ENCODE peak calls at places on chromosomes 16 and 17, in five cellular contexts. S is GM23248, K is ovary, X is WERI-Rb-1, Y is heart left ventricle. G is an unnamed sample. For H3K9me3 and H3K27me3, the result is how much of the 10 kb centered on the place peaks cover.

GRCh38 chr16:81707411-81708321 is 71.4 kb upstream of the PLCG2 start:
- DNase-seq in S (peak), K (peak), X (no peak), Y (peak), G (no peak)

GRCh38 chr17:77312786-77313599 is 172.2 kb downstream of the SEC14L1 start:
- DNase-seq in S (peak), K (peak), X (no peak), Y (peak), G (peak)

GRCh38 chr17:28944862-28945741 is 6.2 kb downstream of the PHF12 start:
- DNase-seq in S (peak), K (no peak), X (no peak), Y (no peak), G (no peak)

GRCh38 chr17:48578616-48579560 is 738 bp upstream of the HOXB4 start:
- DNase-seq in S (peak), K (no peak), X (no peak), Y (no peak), G (no peak)

GRCh38 chr16:12157510-12158093 is 181.1 kb downstream of the SNX29 start:
- DNase-seq in S (peak), K (no peak), X (no peak), Y (no peak), G (no peak)

GRCh38 chr16:85390511-85391174 is 222.5 kb upstream of the GSE1 start:
- DNase-seq in S (peak), K (peak), X (no peak), Y (peak), G (peak)

GRCh38 chr16:30761427-30761927 is 385 bp downstream of the CFAP119 start:
- DNase-seq in S (peak), K (peak), X (peak), Y (no peak), G (no peak)

GRCh38 chr17:5508855-5509254 is 22.5 kb downstream of the MIS12 start:
- DNase-seq in S (peak), K (no peak), X (peak), Y (no peak), G (no peak)

GRCh38 chr17:67759355-67760171 is 41.8 kb downstream of the NOL11 start:
- DNase-seq in S (peak), K (no peak), X (no peak), Y (peak), G (peak)

GRCh38 chr16:53061701-53062159 is 6.9 kb downstream of the CHD9 start:
- DNase-seq in S (no peak), K (no peak), X (no peak), Y (no peak), G (no peak)

GRCh38 chr17:39146273-39146672 is 5.2 kb downstream of the PLXDC1 start:
- DNase-seq in S (no peak), K (no peak), X (no peak), Y (no peak), G (no peak)

GRCh38 chr16:30896203-30896889 is at the start of gene CTF1:
- DNase-seq in S (peak), K (peak), X (no peak), Y (peak), G (peak)

GRCh38 chr17:28053044-28053670 is 10.7 kb downstream of the NLK start:
- DNase-seq in S (peak), K (no peak), X (peak), Y (no peak), G (no peak)

GRCh38 chr17:81518113-81518784 is 5.7 kb upstream of the ACTG1 start:
- DNase-seq in S (peak), K (peak), X (peak), Y (no peak), G (no peak)

GRCh38 chr17:17557796-17558195 is 33.7 kb downstream of the PEMT start:
- DNase-seq in S (no peak), K (no peak), X (no peak), Y (no peak), G (no peak)

GRCh38 chr16:9103546-9103945 is 12.1 kb downstream of the HAPSTR1 start:
- DNase-seq in S (no peak), K (no peak), X (no peak), Y (no peak), G (no peak)

GRCh38 chr17:38568845-38569510 is 36.8 kb downstream of the SRCIN1 start:
- DNase-seq in S (no peak), K (no peak), X (no peak), Y (no peak), G (no peak)

GRCh38 chr16:1614226-1615102 is 2.3 kb downstream of the CRAMP1 start:
- DNase-seq in S (peak), K (peak), X (peak), Y (peak), G (no peak)

GRCh38 chr17:81904600-81905423 is 2.8 kb downstream of the NPB start:
- DNase-seq in S (no peak), K (no peak), X (no peak), Y (peak), G (no peak)

GRCh38 chr17:38982858-38983746 is 15.9 kb upstream of the FBXO47 start:
- DNase-seq in S (peak), K (no peak), X (peak), Y (no peak), G (peak)

GRCh38 chr16:48030926-48031325 is 124.9 kb downstream of the ABCC12 start:
- DNase-seq in S (no peak), K (no peak), X (no peak), Y (no peak), G (no peak)

GRCh38 chr17:46772013-46772878 is 46.2 kb downstream of the WNT3 start:
- DNase-seq in S (peak), K (peak), X (no peak), Y (no peak), G (no peak)

GRCh38 chr17:34665803-34666763 is 86.7 kb downstream of the TMEM132E start:
- DNase-seq in S (no peak), K (no peak), X (peak), Y (no peak), G (no peak)

DNA sequence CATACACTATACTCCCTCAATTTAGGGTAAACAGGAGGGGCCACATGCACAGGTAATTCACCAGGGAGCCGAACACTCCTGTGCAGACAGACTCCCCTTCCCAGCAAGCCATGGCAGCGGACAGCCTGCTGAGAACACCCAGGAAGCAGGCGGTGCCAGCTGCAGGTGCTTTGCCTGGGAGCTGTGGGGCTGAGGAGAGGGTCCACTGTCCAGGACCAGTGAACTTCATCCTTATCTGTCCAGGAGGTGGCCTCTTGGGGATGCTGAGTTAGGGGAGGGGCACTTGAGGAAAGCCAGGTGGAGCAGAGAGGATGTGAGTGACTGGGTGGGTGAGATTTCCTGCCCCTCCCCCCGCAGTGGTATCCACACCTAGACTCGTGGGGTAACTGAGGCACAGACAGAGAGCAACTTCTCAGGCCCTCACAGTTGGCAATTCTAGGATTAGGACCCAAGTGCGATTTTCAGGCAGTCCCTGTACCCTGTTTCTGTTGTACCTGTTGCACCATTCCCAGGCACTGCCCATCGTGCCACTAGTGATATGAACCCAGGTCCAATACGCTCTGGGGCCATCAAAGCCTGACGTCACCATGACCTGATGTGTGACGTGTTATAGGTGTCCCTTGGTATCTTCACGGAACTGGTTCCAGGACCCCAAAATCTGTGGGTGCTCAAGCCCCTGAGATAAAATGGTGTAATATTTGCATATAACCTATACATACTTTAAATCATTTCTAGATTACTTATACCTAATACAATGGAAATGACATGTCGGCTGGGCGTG is 1.2 kb downstream of the GRN start:
- DNase-seq in S (no peak), K (no peak), X (peak), Y (no peak), G (no peak)
- H3K27ac ChIP-seq in S (no peak), K (no peak), X (no peak), Y (peak), G (peak)

GRCh38 chr17:83189013-83189672 is 109.7 kb downstream of the METRNL start:
- DNase-seq in S (no peak), K (no peak), X (peak), Y (no peak), G (no peak)
- H3K9me3 ChIP-seq in S (under half), K (under half), X (under half), Y (under half), G (under half)

GRCh38 chr17:31486351-31487062 is 95.0 kb downstream of the RAB11FIP4 start:
- DNase-seq in S (no peak), K (no peak), X (no peak), Y (peak), G (no peak)
- H3K27me3 ChIP-seq in S (half or more), K (under half), X (under half), Y (under half), G (half or more)

GRCh38 chr17:1173456-1174370 is 6.1 kb downstream of the ABR start:
- DNase-seq in S (no peak), K (no peak), X (no peak), Y (no peak), G (no peak)
- H3K27ac ChIP-seq in S (no peak), K (no peak), X (peak), Y (peak), G (no peak)

GRCh38 chr16:35148748-35149147 is 1689.3 kb downstream of the TP53TG3F start:
- DNase-seq in S (no peak), K (no peak), X (no peak), Y (no peak), G (no peak)
- H3K9me3 ChIP-seq in S (under half), K (under half), X (under half), Y (under half), G (half or more)

GRCh38 chr17:2750721-2751120 is 1.3 kb upstream of the CCDC92B start:
- DNase-seq in S (no peak), K (no peak), X (peak), Y (no peak), G (no peak)

GRCh38 chr17:2751482-2751881 is 2.0 kb upstream of the CCDC92B start:
- DNase-seq in S (no peak), K (no peak), X (peak), Y (no peak), G (no peak)

GRCh38 chr17:2745317-2746037 is 4.0 kb downstream of the CCDC92B start:
- DNase-seq in S (no peak), K (no peak), X (no peak), Y (no peak), G (no peak)

GRCh38 chr17:2749784-2750181 is 331 bp upstream of the CCDC92B start:
- DNase-seq in S (peak), K (peak), X (peak), Y (peak), G (peak)

GRCh38 chr17:2749058-2749783 is at the start of gene CCDC92B:
- DNase-seq in S (no peak), K (no peak), X (peak), Y (peak), G (no peak)
- H3K27me3 ChIP-seq in S (under half), K (under half), X (under half), Y (half or more), G (under half)

GRCh38 chr16:56632848-56633365 is 448 bp downstream of the MT1M start:
- DNase-seq in S (no peak), K (no peak), X (no peak), Y (no peak), G (no peak)
- H3K27ac ChIP-seq in S (no peak), K (no peak), X (no peak), Y (peak), G (no peak)

DNA sequence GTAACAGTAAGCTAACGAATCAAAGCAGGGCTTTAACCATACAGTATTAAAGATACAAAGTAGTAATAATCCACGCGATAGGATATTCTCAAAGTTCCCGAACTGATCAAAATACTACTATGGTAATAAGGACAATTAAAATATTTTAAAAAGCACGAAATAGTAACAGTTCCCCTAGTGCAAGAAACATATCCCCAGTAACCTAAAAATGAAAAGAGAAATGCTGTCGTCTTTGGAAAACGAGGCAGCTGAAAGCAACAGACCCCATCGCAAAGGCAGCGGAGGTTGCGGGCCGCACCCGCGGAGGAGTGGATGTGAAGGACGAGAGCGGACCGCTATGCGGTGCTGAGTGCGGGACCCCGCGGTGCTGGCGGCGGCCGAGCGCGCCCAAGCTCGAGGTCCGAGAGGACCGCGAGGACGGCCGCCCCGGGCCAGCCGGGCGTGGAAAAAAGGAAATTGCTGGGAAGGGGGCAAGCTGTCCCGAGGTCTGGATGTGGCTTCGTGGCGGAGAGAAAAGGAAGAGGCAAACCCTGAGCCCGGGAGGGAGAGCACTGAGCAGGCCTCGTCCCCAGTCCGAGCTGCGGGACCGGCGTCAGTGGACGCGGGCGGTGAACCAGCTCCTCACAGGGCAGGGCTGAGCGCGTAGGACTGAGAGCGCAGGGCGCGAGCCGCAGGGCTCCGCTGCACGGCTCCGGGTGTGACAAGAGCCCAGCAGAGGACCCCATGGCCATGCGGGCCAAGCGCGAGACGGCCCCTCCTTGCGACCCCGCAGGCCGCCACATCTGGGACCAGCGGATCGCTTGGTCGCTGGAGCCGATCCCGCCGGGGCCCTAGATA is 2.1 kb downstream of the TBX4 start:
- DNase-seq in S (peak), K (no peak), X (no peak), Y (peak), G (no peak)
- H3K9me3 ChIP-seq in S (under half), K (under half), X (under half), Y (under half), G (under half)

DNA sequence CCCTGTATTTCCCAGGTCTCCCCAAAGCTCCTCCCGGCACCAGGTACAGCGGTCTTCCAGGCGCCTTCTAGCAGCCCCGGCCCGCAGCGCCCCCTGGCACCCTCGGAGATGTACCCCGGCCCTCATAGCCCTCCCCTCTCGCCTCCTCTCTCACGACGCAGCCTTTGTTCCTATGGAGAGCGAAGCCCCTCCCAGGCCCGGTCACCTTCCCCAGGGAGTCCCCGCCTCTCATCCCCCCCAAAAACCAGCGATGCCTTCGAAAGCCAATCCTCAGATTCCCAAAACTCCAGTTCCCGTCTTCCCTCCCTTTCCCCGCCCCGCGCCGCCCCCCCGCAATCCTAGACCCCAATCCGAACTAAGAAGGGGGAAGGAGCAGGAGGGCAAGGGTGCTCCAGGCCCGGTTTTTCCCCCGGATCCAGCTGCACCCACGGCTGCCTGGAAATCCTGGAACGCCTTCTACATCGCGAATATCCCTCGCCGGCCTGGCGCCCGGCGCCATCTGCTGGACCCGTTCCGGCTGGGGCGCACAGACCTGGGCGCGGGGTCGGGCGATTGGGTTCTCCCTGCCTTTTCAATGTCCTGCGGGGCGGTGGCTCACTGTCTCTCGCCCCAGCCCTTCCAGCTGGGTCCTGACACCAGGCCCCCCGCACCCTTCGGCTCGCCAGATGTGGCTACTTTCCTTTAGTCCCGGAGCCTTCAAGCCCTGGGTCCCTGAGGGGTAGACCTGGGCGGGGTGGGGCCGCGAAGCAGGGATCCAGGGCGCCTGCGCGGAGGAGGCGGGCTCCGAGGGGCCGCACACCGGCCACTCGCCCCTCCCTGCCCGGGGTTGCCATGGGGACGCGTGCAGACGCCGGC is at the start of gene DNAH2:
- DNase-seq in S (peak), K (peak), X (peak), Y (peak), G (peak)
- H3K27me3 ChIP-seq in S (under half), K (under half), X (under half), Y (under half), G (under half)

GRCh38 chr16:61921373-61921772 is 114.9 kb downstream of the CDH8 start:
- DNase-seq in S (no peak), K (no peak), X (no peak), Y (no peak), G (no peak)

GRCh38 chr16:61923629-61924028 is 112.6 kb downstream of the CDH8 start:
- DNase-seq in S (no peak), K (no peak), X (no peak), Y (no peak), G (no peak)

GRCh38 chr16:61929801-61930200 is 106.4 kb downstream of the CDH8 start:
- DNase-seq in S (no peak), K (no peak), X (no peak), Y (no peak), G (no peak)

DNA sequence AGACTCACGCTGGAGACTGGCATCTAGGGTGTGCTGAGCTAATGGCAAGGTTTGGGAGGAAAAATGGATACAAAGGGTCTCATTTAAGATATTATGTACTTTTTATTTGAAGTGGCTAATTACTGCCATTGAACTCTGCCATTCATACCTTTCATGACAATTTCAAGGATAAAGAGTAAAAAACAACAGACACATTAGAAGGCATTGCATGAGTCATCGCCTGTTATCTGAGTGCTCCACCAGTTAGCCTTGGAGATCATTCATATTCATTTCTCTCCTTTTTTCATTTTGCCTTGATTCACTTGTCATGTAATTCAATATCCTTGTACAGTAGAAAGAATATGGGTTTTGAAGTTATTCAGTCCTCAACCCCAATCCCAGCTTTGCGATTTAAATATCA is 109.5 kb downstream of the CDH8 start:
- DNase-seq in S (peak), K (no peak), X (no peak), Y (no peak), G (no peak)
- H3K27ac ChIP-seq in S (no peak), K (no peak), X (no peak), Y (no peak), G (no peak)

G was measured in AG04450.